ENCODE peak calls at places on chromosomes 1 and 21, in six cellular contexts. Q is T-helper 1 cell; E is stomach; U is amniotic stem cell; S is activated naive CD8-positive, alpha-beta T cell treated with anti-CD3 and anti-CD28 coated beads for 36 hours; G is kidney glomerular epithelial cell. C is an unnamed sample.

GRCh38 chr1:28163496-28164120 is 12.9 kb downstream of the PTAFR start:
- DNase-seq in Q (no peak), E (no peak), U (no peak), S (no peak), G (no peak), C (no peak)

GRCh38 chr1:2083666-2084065 is 33.5 kb downstream of the PRKCZ start:
- DNase-seq in Q (no peak), E (no peak), U (no peak), S (no peak), G (no peak), C (no peak)

GRCh38 chr1:225877570-225877969 is 4.6 kb downstream of the TMEM63A start:
- DNase-seq in Q (no peak), E (peak), U (no peak), S (peak), G (no peak), C (no peak)

GRCh38 chr21:17725339-17725738 is 93.8 kb downstream of the C21orf91 start:
- DNase-seq in Q (no peak), E (no peak), U (no peak), S (no peak), G (no peak), C (no peak)

GRCh38 chr1:29515188-29515955 is 279.1 kb downstream of the PTPRU start:
- DNase-seq in Q (no peak), E (peak), U (no peak), S (no peak), G (no peak), C (no peak)

GRCh38 chr1:70034403-70034802 is 171.0 kb downstream of the LRRC40 start:
- DNase-seq in Q (no peak), E (no peak), U (no peak), S (no peak), G (peak), C (no peak)

GRCh38 chr1:204361341-204361771 is 1.6 kb upstream of the PLEKHA6 start:
- DNase-seq in Q (no peak), E (peak), U (no peak), S (no peak), G (no peak), C (no peak)

GRCh38 chr1:165116732-165117131 is 239.8 kb downstream of the LMX1A start:
- DNase-seq in Q (no peak), E (no peak), U (peak), S (no peak), G (peak), C (peak)

GRCh38 chr1:51518033-51518729 is 885 bp downstream of the EPS15 start:
- DNase-seq in Q (peak), E (peak), U (no peak), S (peak), G (peak), C (no peak)

GRCh38 chr21:15079276-15079675 is 14.5 kb upstream of the NRIP1 start:
- DNase-seq in Q (no peak), E (no peak), U (no peak), S (no peak), G (no peak), C (no peak)

GRCh38 chr1:69122373-69122772 is 445.3 kb upstream of the LRRC7 start:
- DNase-seq in Q (no peak), E (no peak), U (no peak), S (no peak), G (no peak), C (no peak)

GRCh38 chr1:65527211-65527610 is 106.7 kb downstream of the LEPR start:
- DNase-seq in Q (no peak), E (no peak), U (peak), S (no peak), G (no peak), C (no peak)

GRCh38 chr1:207459008-207459407 is 4.9 kb downstream of the CR2 start:
- DNase-seq in Q (no peak), E (no peak), U (no peak), S (peak), G (no peak), C (no peak)

GRCh38 chr1:233440952-233441401 is 113.5 kb downstream of the MAP3K21 start:
- DNase-seq in Q (no peak), E (no peak), U (peak), S (no peak), G (peak), C (peak)

GRCh38 chr1:12616709-12617373 is 1.2 kb downstream of the DHRS3 start:
- DNase-seq in Q (no peak), E (no peak), U (no peak), S (peak), G (peak), C (no peak)

GRCh38 chr1:31306278-31306677 is 9.4 kb downstream of the ZCCHC17 start:
- DNase-seq in Q (no peak), E (no peak), U (peak), S (no peak), G (peak), C (peak)

GRCh38 chr1:200916152-200916551 is 21.5 kb downstream of the INAVA start:
- DNase-seq in Q (no peak), E (no peak), U (no peak), S (no peak), G (no peak), C (no peak)

GRCh38 chr1:32239790-32240139 is 7.3 kb upstream of the FAM167B start:
- DNase-seq in Q (no peak), E (no peak), U (no peak), S (no peak), G (no peak), C (no peak)

GRCh38 chr1:211579434-211580302 is 707 bp upstream of the SLC30A1 start:
- DNase-seq in Q (no peak), E (peak), U (no peak), S (no peak), G (no peak), C (no peak)

GRCh38 chr1:52164604-52165003 is 22.7 kb downstream of the ZFYVE9 start:
- DNase-seq in Q (no peak), E (no peak), U (no peak), S (no peak), G (no peak), C (no peak)

GRCh38 chr1:99527078-99527477 is 118.8 kb upstream of the PALMD start:
- DNase-seq in Q (no peak), E (no peak), U (no peak), S (no peak), G (peak), C (no peak)

GRCh38 chr1:236534164-236534651 is 10.4 kb downstream of the LGALS8 start:
- DNase-seq in Q (no peak), E (no peak), U (no peak), S (peak), G (peak), C (peak)

GRCh38 chr1:169360415-169360814 is 7.2 kb downstream of the NME7 start:
- DNase-seq in Q (no peak), E (no peak), U (no peak), S (no peak), G (no peak), C (no peak)

GRCh38 chr1:202613571-202613970 is 96.7 kb downstream of the SYT2 start:
- DNase-seq in Q (no peak), E (no peak), U (no peak), S (no peak), G (no peak), C (no peak)

GRCh38 chr1:40532844-40533424 is 1.5 kb downstream of the ZNF684 start:
- DNase-seq in Q (no peak), E (no peak), U (peak), S (peak), G (peak), C (no peak)

GRCh38 chr1:7149080-7149838 is 364.0 kb downstream of the CAMTA1 start:
- DNase-seq in Q (no peak), E (peak), U (no peak), S (no peak), G (no peak), C (no peak)

GRCh38 chr1:22611530-22611947 is 24.9 kb upstream of the C1QA start:
- DNase-seq in Q (no peak), E (no peak), U (peak), S (peak), G (peak), C (no peak)

GRCh38 chr1:29575826-29576225 is 339.5 kb downstream of the PTPRU start:
- DNase-seq in Q (no peak), E (no peak), U (no peak), S (no peak), G (no peak), C (no peak)

GRCh38 chr21:28436286-28436932 is 556.3 kb downstream of the LTN1 start:
- DNase-seq in Q (no peak), E (no peak), U (no peak), S (no peak), G (peak), C (no peak)

GRCh38 chr1:100883963-100884362 is 10.7 kb downstream of the EXTL2 start:
- DNase-seq in Q (no peak), E (no peak), U (no peak), S (no peak), G (peak), C (no peak)

GRCh38 chr1:217272385-217272784 is 358.5 kb downstream of the GPATCH2 start:
- DNase-seq in Q (no peak), E (no peak), U (peak), S (no peak), G (peak), C (peak)

GRCh38 chr1:195763146-195763906 is 844.9 kb downstream of the KCNT2 start:
- DNase-seq in Q (no peak), E (no peak), U (no peak), S (no peak), G (no peak), C (no peak)

GRCh38 chr1:206808615-206809014 is 36.3 kb upstream of the IL10 start:
- DNase-seq in Q (no peak), E (no peak), U (no peak), S (peak), G (peak), C (no peak)

GRCh38 chr1:108017698-108018097 is 52.7 kb upstream of the VAV3 start:
- DNase-seq in Q (no peak), E (no peak), U (no peak), S (no peak), G (peak), C (no peak)

GRCh38 chr1:201038537-201038936 is 15.0 kb upstream of the KIF21B start:
- DNase-seq in Q (no peak), E (no peak), U (no peak), S (no peak), G (no peak), C (no peak)

GRCh38 chr1:46969014-46969619 is 27.8 kb upstream of the CYP4A11 start:
- DNase-seq in Q (no peak), E (no peak), U (no peak), S (no peak), G (no peak), C (no peak)

GRCh38 chr1:165143437-165144065 is 213.0 kb downstream of the LMX1A start:
- DNase-seq in Q (no peak), E (peak), U (no peak), S (peak), G (no peak), C (no peak)

GRCh38 chr1:46488343-46489168 is 1.1 kb upstream of the DMBX1 start:
- DNase-seq in Q (no peak), E (no peak), U (no peak), S (no peak), G (no peak), C (no peak)